ENCODE peak calls at places on chromosomes 3 and 15, in five cellular contexts. B is HCT116, I is A549, X is lower leg skin, V is stomach. E is an unnamed sample.

GRCh38 chr15:90584841-90585240 is 55.1 kb downstream of the CRTC3 start:
- DNase-seq in B (no peak), I (no peak), X (no peak), V (no peak), E (no peak)

GRCh38 chr15:68408526-68408925 is 23.4 kb downstream of the ITGA11 start:
- DNase-seq in B (no peak), I (no peak), X (no peak), V (peak), E (no peak)

GRCh38 chr3:3798641-3799113 is 554 bp upstream of the LRRN1 start:
- DNase-seq in B (no peak), I (no peak), X (no peak), V (peak), E (no peak)

GRCh38 chr3:73605388-73605787 is 19.4 kb downstream of the PDZRN3 start:
- DNase-seq in B (no peak), I (no peak), X (no peak), V (no peak), E (no peak)

GRCh38 chr3:38980972-38981371 is 70.8 kb downstream of the SCN11A start:
- DNase-seq in B (no peak), I (no peak), X (no peak), V (no peak), E (no peak)

GRCh38 chr3:124934577-124934976 is at the start of gene MUC13:
- DNase-seq in B (no peak), I (peak), X (no peak), V (no peak), E (no peak)

GRCh38 chr3:45687828-45688193 is 1.4 kb upstream of the SACM1L start:
- DNase-seq in B (no peak), I (no peak), X (no peak), V (no peak), E (no peak)

GRCh38 chr3:13556937-13557336 is 8.0 kb downstream of the FBLN2 start:
- DNase-seq in B (no peak), I (no peak), X (no peak), V (no peak), E (no peak)

GRCh38 chr3:99324854-99325253 is 313.5 kb upstream of the COL8A1 start:
- DNase-seq in B (no peak), I (no peak), X (no peak), V (no peak), E (no peak)

GRCh38 chr3:46875560-46875959 is 2.0 kb upstream of the PTH1R start:
- DNase-seq in B (no peak), I (no peak), X (no peak), V (no peak), E (no peak)

GRCh38 chr3:18295171-18295920 is 129.8 kb downstream of the SATB1 start:
- DNase-seq in B (peak), I (peak), X (peak), V (peak), E (no peak)

GRCh38 chr15:48777645-48778337 is 33.1 kb downstream of the CEP152 start:
- DNase-seq in B (no peak), I (no peak), X (no peak), V (no peak), E (no peak)

GRCh38 chr15:52976050-52976449 is 185.9 kb upstream of the ONECUT1 start:
- DNase-seq in B (no peak), I (no peak), X (no peak), V (no peak), E (no peak)

GRCh38 chr3:71873093-71873611 is 88.2 kb upstream of the PROK2 start:
- DNase-seq in B (no peak), I (no peak), X (no peak), V (no peak), E (no peak)

GRCh38 chr3:149585401-149585726 is 72.5 kb downstream of the WWTR1 start:
- DNase-seq in B (no peak), I (no peak), X (no peak), V (no peak), E (no peak)

GRCh38 chr3:39192490-39193092 is at the start of gene XIRP1:
- DNase-seq in B (no peak), I (no peak), X (no peak), V (no peak), E (no peak)

GRCh38 chr3:98291332-98291957 is 9.1 kb downstream of the OR5H2 start:
- DNase-seq in B (no peak), I (no peak), X (no peak), V (no peak), E (no peak)

GRCh38 chr3:31481697-31482096 is 51.0 kb upstream of the STT3B start:
- DNase-seq in B (no peak), I (no peak), X (no peak), V (no peak), E (no peak)

GRCh38 chr3:32200490-32200889 is 38.0 kb upstream of the CMTM8 start:
- DNase-seq in B (no peak), I (no peak), X (peak), V (no peak), E (peak)

GRCh38 chr15:65856821-65857455 is 12.4 kb upstream of the RAB11A start:
- DNase-seq in B (peak), I (peak), X (peak), V (peak), E (peak)

GRCh38 chr15:87369269-87369668 is 887.3 kb downstream of the NTRK3 start:
- DNase-seq in B (no peak), I (peak), X (no peak), V (no peak), E (no peak)

GRCh38 chr15:101063891-101064794 is 145.0 kb downstream of the LRRK1 start:
- DNase-seq in B (no peak), I (no peak), X (no peak), V (peak), E (peak)

GRCh38 chr3:69869643-69870042 is 129.9 kb upstream of the SAMMSON start:
- DNase-seq in B (no peak), I (peak), X (no peak), V (no peak), E (no peak)

GRCh38 chr3:186772281-186772885 is 11.0 kb upstream of the EIF4A2 start:
- DNase-seq in B (no peak), I (no peak), X (no peak), V (no peak), E (no peak)

GRCh38 chr3:25588441-25589103 is 76.1 kb downstream of the TOP2B start:
- DNase-seq in B (no peak), I (no peak), X (no peak), V (no peak), E (no peak)

GRCh38 chr3:8325306-8325705 is 176.3 kb upstream of the LMCD1 start:
- DNase-seq in B (no peak), I (no peak), X (no peak), V (no peak), E (no peak)

GRCh38 chr3:8320711-8321458 is 180.7 kb upstream of the LMCD1 start:
- DNase-seq in B (no peak), I (no peak), X (no peak), V (no peak), E (no peak)

GRCh38 chr3:8328971-8329370 is 172.7 kb upstream of the LMCD1 start:
- DNase-seq in B (no peak), I (no peak), X (no peak), V (no peak), E (no peak)

GRCh38 chr3:8327739-8328138 is 173.9 kb upstream of the LMCD1 start:
- DNase-seq in B (no peak), I (no peak), X (no peak), V (no peak), E (no peak)

DNA sequence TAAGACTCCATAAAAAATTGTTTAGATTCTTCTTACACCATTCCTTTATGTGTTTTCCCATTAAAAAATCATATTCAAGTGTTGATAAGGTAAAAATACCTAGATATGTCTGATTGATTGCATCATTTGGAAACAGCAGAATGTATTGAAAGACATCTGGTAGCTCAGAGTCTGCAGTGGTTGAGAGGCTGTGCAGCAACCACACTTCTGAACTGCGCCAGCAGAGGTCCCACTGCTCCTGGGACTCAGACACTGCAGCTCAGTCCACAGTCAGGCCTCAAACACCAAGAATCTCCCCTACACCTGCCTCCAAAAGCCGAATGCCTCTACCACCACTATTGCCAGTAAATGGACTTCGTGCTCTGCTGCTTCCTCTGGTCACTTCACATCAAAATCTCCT is 176.9 kb upstream of the LMCD1 start:
- DNase-seq in B (peak), I (peak), X (no peak), V (peak), E (no peak)
- TF ChIP-seq CTCF in B (peak), I (peak), X (no peak), V (no peak), E (peak)

DNA sequence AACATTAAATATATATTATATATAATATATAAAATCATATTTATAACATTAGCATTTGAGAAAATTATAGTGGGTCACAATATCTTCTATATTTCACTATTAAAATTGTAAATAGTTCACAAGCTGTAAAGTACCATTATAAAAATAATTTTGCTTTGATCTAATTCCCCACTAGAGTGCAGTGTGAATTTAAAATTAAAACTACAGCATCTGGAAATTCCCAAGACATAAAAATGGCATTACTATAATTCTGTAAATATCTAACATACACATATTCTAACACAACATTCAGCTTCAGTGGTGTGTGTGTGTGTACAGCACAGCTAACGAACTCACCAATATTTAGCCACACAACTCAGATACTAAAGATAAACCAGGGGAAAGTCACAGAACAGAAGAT is 424.9 kb upstream of the ZNF385D start:
- DNase-seq in B (no peak), I (no peak), X (no peak), V (no peak), E (no peak)
- TF ChIP-seq CTCF in B (no peak), I (no peak), X (no peak), V (no peak), E (no peak)

GRCh38 chr15:38474155-38474757 is 20.3 kb downstream of the FAM98B start:
- DNase-seq in B (peak), I (peak), X (peak), V (no peak), E (no peak)
- TF ChIP-seq CTCF in B (peak), I (peak), X (no peak), V (no peak), E (no peak)

DNA sequence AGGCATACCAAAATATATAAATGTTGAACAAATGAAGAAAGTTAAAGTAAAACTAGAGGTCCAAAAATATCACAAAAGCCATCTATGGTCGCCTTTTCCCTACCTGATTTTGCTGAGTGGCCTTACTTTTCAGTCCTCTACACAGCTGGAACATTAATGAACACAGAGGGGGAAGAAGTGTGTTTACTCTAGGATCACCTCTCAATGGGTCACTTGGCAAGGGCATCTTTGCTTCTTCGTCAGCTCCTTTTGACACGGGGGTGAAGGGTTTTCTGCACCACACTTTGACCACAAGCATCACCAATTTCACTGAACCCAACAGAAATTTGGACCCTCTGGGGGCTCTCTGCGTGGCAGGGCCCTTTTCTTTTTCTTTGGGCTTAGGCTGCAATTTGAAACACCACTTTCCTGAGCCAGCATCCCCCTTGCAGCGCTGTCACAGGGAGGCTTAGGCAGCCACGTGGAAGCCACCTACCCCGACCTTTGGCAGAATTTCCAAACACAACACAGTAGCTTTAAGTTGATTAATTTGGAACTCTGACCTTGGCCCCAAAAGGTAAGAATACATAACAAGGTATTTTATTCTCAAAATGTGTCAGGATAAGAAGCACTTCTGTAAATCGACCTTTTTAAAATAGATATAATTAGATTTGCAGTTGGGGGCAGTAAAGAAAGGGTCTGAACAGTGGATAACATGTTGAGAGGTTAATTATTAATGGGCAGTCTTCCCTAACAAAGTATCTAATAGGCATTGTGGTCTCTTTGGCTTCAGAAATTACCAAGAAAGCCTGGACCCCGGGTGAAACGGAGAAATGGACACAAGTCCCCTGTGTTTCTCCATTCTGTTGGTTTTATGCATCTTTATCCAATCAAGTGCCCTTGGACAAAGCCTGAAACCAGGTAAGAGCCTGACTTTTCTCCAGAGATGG is at the start of gene LIPC:
- DNase-seq in B (no peak), I (no peak), X (no peak), V (no peak), E (no peak)
- TF ChIP-seq CTCF in B (no peak), I (no peak), X (no peak), V (no peak), E (no peak)

GRCh38 chr3:104903064-104903463 is 463.6 kb upstream of the ALCAM start:
- DNase-seq in B (no peak), I (no peak), X (no peak), V (no peak), E (no peak)

GRCh38 chr3:104908761-104909160 is 457.9 kb upstream of the ALCAM start:
- DNase-seq in B (no peak), I (no peak), X (no peak), V (no peak), E (no peak)

GRCh38 chr3:104909188-104909587 is 457.5 kb upstream of the ALCAM start:
- DNase-seq in B (no peak), I (peak), X (no peak), V (no peak), E (no peak)

GRCh38 chr3:104907507-104907906 is 459.2 kb upstream of the ALCAM start:
- DNase-seq in B (no peak), I (no peak), X (no peak), V (no peak), E (no peak)

DNA sequence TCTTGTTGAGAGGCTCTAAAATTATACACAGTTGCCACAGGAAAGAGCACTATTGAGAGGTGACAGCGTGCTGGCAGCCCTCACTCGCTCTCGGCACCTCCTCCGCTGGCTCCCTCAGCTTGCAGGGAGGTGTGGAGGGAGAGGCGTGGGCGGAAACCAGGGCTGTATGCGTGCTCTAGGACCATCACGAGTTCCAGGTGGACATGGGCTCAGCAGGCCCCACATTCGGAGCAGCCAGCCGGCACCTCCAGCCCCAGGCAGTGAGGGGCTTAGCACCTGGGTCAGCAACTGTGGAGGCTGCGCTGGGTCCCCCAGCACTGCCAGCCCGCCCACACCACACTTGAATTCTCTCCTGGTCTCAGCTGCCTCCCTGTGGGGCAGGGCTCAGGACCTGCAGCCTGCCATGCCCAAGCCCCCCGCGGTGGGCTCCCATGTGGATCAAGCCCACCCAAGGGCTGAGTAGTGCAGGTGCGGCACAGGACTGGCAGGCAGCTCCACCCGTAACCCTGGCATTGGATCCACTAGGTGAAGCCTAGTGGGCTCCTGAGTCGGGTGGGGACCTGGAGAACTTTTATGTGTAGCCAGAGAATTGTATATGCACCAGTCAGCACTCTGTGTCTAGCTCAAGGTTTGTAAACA is 460.6 kb upstream of the ALCAM start:
- DNase-seq in B (no peak), I (no peak), X (no peak), V (no peak), E (no peak)
- TF ChIP-seq CTCF in B (no peak), I (no peak), X (no peak), V (no peak), E (no peak)

DNA sequence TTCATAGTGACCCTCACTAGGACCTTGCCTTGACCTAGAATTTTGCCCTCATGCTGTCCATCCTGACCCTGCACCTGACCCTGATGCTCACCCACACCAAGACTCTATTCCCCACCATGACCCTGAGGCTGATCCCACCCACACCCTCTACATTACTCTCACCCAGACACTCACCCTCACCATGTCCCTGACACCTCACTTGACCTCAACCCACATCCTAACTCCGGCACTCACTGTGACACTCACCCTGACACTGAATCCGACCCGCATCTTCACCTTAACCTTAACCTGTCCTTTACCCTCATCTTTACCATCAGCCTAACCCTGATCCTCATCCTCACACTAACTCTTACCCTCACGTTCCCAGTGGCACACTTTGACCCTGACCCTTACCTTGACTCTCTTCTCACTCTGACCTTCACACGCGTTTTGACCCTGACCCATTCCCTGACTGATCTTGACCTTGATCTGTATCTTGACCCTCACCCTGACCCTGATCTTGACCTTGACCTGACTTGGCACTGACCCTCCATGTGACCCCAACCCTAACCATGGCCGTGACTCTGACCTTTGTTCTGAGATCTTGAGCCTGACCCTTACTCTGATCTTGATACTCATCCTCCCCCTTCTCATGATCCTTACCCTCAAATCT is 22.2 kb upstream of the SLC25A26 start:
- DNase-seq in B (no peak), I (no peak), X (no peak), V (no peak), E (no peak)
- TF ChIP-seq CTCF in B (no peak), I (no peak), X (no peak), V (no peak), E (no peak)

GRCh38 chr15:77579498-77580188 is 53.1 kb downstream of the LINGO1 start:
- DNase-seq in B (no peak), I (no peak), X (no peak), V (no peak), E (no peak)

GRCh38 chr15:77577350-77577749 is 55.4 kb downstream of the LINGO1 start:
- DNase-seq in B (no peak), I (no peak), X (no peak), V (no peak), E (no peak)

GRCh38 chr15:77580991-77581682 is 51.6 kb downstream of the LINGO1 start:
- DNase-seq in B (no peak), I (no peak), X (peak), V (peak), E (no peak)

GRCh38 chr15:77576538-77576937 is 56.2 kb downstream of the LINGO1 start:
- DNase-seq in B (no peak), I (no peak), X (no peak), V (no peak), E (no peak)

GRCh38 chr15:77578641-77579372 is 53.9 kb downstream of the LINGO1 start:
- DNase-seq in B (no peak), I (no peak), X (no peak), V (no peak), E (no peak)
- TF ChIP-seq CTCF in B (no peak), I (no peak), X (no peak), V (no peak), E (no peak)

GRCh38 chr3:120070263-120070981 is 23.8 kb downstream of the GSK3B start:
- DNase-seq in B (no peak), I (no peak), X (no peak), V (no peak), E (no peak)

GRCh38 chr3:120077726-120078125 is 16.5 kb downstream of the GSK3B start:
- DNase-seq in B (no peak), I (no peak), X (no peak), V (no peak), E (no peak)

GRCh38 chr3:120071259-120071658 is 23.0 kb downstream of the GSK3B start:
- DNase-seq in B (no peak), I (no peak), X (no peak), V (no peak), E (no peak)

GRCh38 chr3:120067090-120067489 is 27.2 kb downstream of the GSK3B start:
- DNase-seq in B (no peak), I (no peak), X (no peak), V (no peak), E (no peak)

DNA sequence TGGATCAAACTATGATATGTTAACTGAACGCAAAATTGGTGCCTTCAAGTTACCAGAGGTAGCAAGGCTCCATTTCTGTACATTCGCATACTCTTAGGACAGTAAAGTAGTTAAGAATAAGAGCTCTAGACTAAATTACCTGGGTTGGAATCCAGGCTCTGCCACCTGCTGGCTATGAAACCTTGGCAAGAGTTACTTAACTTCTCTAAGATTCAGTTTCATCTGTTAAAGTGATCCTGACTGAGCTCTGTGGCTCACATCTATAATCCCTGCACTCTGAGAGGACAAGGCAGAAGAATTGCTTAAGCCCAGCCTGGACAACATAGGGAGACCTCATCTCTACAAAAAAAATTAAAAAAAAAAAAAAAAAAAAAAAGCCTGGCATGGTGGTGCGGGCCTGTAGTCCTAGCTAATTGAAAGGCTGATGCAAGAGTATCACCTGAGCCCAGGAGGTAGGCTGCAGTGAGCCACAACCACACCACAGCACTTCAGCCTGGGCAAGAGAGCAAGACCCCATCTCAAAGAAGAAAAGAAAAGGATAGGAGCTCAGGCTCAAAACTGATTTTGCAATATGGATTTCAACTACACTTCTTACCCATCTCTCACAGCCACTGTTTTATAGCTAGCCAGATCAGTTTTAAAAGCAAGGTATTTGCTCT is 21.3 kb downstream of the GSK3B start:
- DNase-seq in B (no peak), I (peak), X (no peak), V (no peak), E (no peak)
- TF ChIP-seq CTCF in B (peak), I (peak), X (no peak), V (no peak), E (no peak)

E was measured in omental fat pad.